ENCODE peak calls at places on chromosomes 7 and 10, in six cellular contexts. K, X, D, C, V and F are unnamed samples.

GRCh38 chr10:18659784-18660561 is 742 bp downstream of the ARL5B start:
- DNase-seq in K (peak), X (no peak), D (no peak), C (no peak), V (no peak), F (no peak)

GRCh38 chr10:124056337-124056980 is 36.9 kb downstream of the CHST15 start:
- DNase-seq in K (no peak), X (no peak), D (no peak), C (no peak), V (no peak), F (no peak)

GRCh38 chr10:124903119-124903518 is 38.8 kb upstream of the ZRANB1 start:
- DNase-seq in K (peak), X (no peak), D (no peak), C (no peak), V (no peak), F (no peak)

GRCh38 chr10:51602326-51602725 is 97.1 kb downstream of the CSTF2T start:
- DNase-seq in K (peak), X (no peak), D (no peak), C (no peak), V (no peak), F (no peak)

GRCh38 chr10:105328441-105328840 is 687.4 kb downstream of the SORCS3 start:
- DNase-seq in K (no peak), X (no peak), D (no peak), C (no peak), V (no peak), F (no peak)

GRCh38 chr7:22842973-22843372 is 20.3 kb upstream of the TOMM7 start:
- DNase-seq in K (no peak), X (no peak), D (no peak), C (no peak), V (no peak), F (no peak)

GRCh38 chr7:139559364-139560105 is 36.0 kb downstream of the CLEC2L start:
- DNase-seq in K (no peak), X (peak), D (no peak), C (no peak), V (no peak), F (no peak)

GRCh38 chr7:137001041-137001440 is 132.6 kb downstream of the CHRM2 start:
- DNase-seq in K (no peak), X (no peak), D (no peak), C (no peak), V (no peak), F (no peak)

GRCh38 chr10:35058686-35059085 is 31.5 kb downstream of the CUL2 start:
- DNase-seq in K (no peak), X (no peak), D (no peak), C (no peak), V (no peak), F (no peak)

GRCh38 chr7:153382591-153383225 is 623.2 kb downstream of the ACTR3B start:
- DNase-seq in K (no peak), X (no peak), D (no peak), C (no peak), V (no peak), F (no peak)

GRCh38 chr10:122876493-122876855 is 2.9 kb downstream of the FAM24B start:
- DNase-seq in K (no peak), X (no peak), D (no peak), C (no peak), V (no peak), F (no peak)

GRCh38 chr7:150992833-150993302 is 2.1 kb downstream of the NOS3 start:
- DNase-seq in K (no peak), X (no peak), D (no peak), C (no peak), V (peak), F (no peak)

GRCh38 chr7:131159961-131160361 is 167.7 kb upstream of the MKLN1 start:
- DNase-seq in K (peak), X (no peak), D (no peak), C (no peak), V (no peak), F (no peak)

GRCh38 chr7:134601459-134601858 is 45.2 kb upstream of the BPGM start:
- DNase-seq in K (no peak), X (no peak), D (no peak), C (no peak), V (no peak), F (no peak)

GRCh38 chr7:44622342-44623151 is 16.1 kb downstream of the OGDH start:
- DNase-seq in K (no peak), X (no peak), D (no peak), C (no peak), V (no peak), F (no peak)

GRCh38 chr7:82506702-82507101 is 63.1 kb upstream of the CACNA2D1 start:
- DNase-seq in K (peak), X (no peak), D (peak), C (no peak), V (no peak), F (peak)

GRCh38 chr10:97889461-97890265 is 40.0 kb downstream of the GOLGA7B start:
- DNase-seq in K (peak), X (peak), D (no peak), C (no peak), V (no peak), F (no peak)

GRCh38 chr7:38171558-38172403 is 6.3 kb upstream of the STARD3NL start:
- DNase-seq in K (no peak), X (no peak), D (no peak), C (no peak), V (no peak), F (no peak)

GRCh38 chr10:73628405-73628804 is 12.9 kb downstream of the MYOZ1 start:
- DNase-seq in K (no peak), X (no peak), D (no peak), C (no peak), V (no peak), F (no peak)

GRCh38 chr7:40329601-40330153 is 194.9 kb downstream of the SUGCT start:
- DNase-seq in K (peak), X (no peak), D (no peak), C (no peak), V (peak), F (no peak)

GRCh38 chr10:79266543-79267312 is 80.5 kb upstream of the PPIF start:
- DNase-seq in K (peak), X (peak), D (peak), C (no peak), V (no peak), F (peak)

GRCh38 chr10:31318382-31318853 is 598 bp upstream of the ZEB1 start:
- DNase-seq in K (peak), X (no peak), D (peak), C (no peak), V (peak), F (peak)

GRCh38 chr10:110779489-110779888 is 92.2 kb upstream of the PDCD4 start:
- DNase-seq in K (no peak), X (no peak), D (no peak), C (no peak), V (no peak), F (no peak)

GRCh38 chr7:43721193-43721806 is 8.0 kb downstream of the COA1 start:
- DNase-seq in K (peak), X (no peak), D (no peak), C (no peak), V (peak), F (no peak)

GRCh38 chr10:29237786-29238185 is 51.1 kb upstream of the LYZL1 start:
- DNase-seq in K (no peak), X (no peak), D (no peak), C (no peak), V (no peak), F (no peak)

GRCh38 chr7:77415822-77416620 is at the start of gene GSAP:
- DNase-seq in K (peak), X (peak), D (peak), C (peak), V (no peak), F (peak)

GRCh38 chr7:145624618-145625017 is 492.0 kb upstream of the CNTNAP2 start:
- DNase-seq in K (no peak), X (no peak), D (no peak), C (no peak), V (no peak), F (no peak)

GRCh38 chr10:102593074-102593803 is 51.0 kb upstream of the TRIM8 start:
- DNase-seq in K (peak), X (peak), D (no peak), C (no peak), V (no peak), F (no peak)

GRCh38 chr10:29636178-29636577 is 1.4 kb upstream of the SVIL start:
- DNase-seq in K (peak), X (no peak), D (no peak), C (no peak), V (no peak), F (no peak)

GRCh38 chr10:101285093-101285463 is 55.8 kb upstream of the LBX1 start:
- DNase-seq in K (no peak), X (no peak), D (no peak), C (no peak), V (no peak), F (no peak)

GRCh38 chr10:132417957-132418441 is 21.0 kb downstream of the PWWP2B start:
- DNase-seq in K (no peak), X (no peak), D (peak), C (no peak), V (no peak), F (no peak)

GRCh38 chr10:68333452-68333851 is 724 bp upstream of the PBLD start:
- DNase-seq in K (no peak), X (no peak), D (no peak), C (no peak), V (no peak), F (no peak)

GRCh38 chr7:404782-405488 is 114.7 kb downstream of the PDGFA start:
- DNase-seq in K (no peak), X (no peak), D (no peak), C (no peak), V (no peak), F (peak)